ENCODE peak calls at places on chromosomes 7 and 10, in nine cellular contexts. G, J, X, O, R, P, V, D and H are unnamed samples.

GRCh38 chr7:47088329-47089067 is 493.4 kb downstream of the TNS3 start:
- DNase-seq in D (peak), G (no peak), O (peak), R (peak), V (no peak), J (peak), X (no peak), P (peak), H (no peak)

GRCh38 chr10:759898-760477 is 70.5 kb upstream of the DIP2C start:
- DNase-seq in D (no peak), O (no peak), V (no peak), G (no peak), R (no peak), P (no peak), X (no peak), J (no peak), H (no peak)

GRCh38 chr10:1151071-1152033 is 95.2 kb downstream of the WDR37 start:
- DNase-seq in G (peak), D (peak), O (no peak), R (no peak), P (peak), J (no peak), X (no peak), V (no peak), H (no peak)

GRCh38 chr10:81108516-81109199 is 571.0 kb downstream of the SH2D4B start:
- DNase-seq in D (no peak), R (no peak), P (peak), J (no peak), G (no peak), V (no peak), X (no peak), O (no peak), H (no peak)

GRCh38 chr10:73899401-73899780 is 11.5 kb upstream of the PLAU start:
- DNase-seq in R (no peak), O (no peak), X (peak), J (no peak), P (peak), G (no peak), V (no peak), D (no peak), H (peak)

GRCh38 chr7:67692425-67692824 is 695.8 kb downstream of the TYW1 start:
- DNase-seq in O (no peak), V (no peak), R (no peak), P (peak), G (no peak), D (no peak), J (no peak), X (no peak), H (no peak)

GRCh38 chr7:67890316-67890715 is 893.7 kb downstream of the TYW1 start:
- DNase-seq in O (no peak), V (no peak), J (no peak), X (no peak), G (no peak), R (no peak), P (no peak), D (no peak), H (no peak)

GRCh38 chr10:133009218-133009954 is 67.0 kb upstream of the CFAP46 start:
- DNase-seq in O (no peak), X (no peak), R (no peak), V (peak), D (no peak), G (no peak), P (no peak), J (peak), H (no peak)

GRCh38 chr7:4715385-4715770 is 33.3 kb downstream of the FOXK1 start:
- DNase-seq in J (peak), G (no peak), P (peak), X (no peak), R (peak), D (no peak), O (peak), V (no peak), H (no peak)

GRCh38 chr10:114033566-114033965 is 10.1 kb upstream of the ADRB1 start:
- DNase-seq in O (no peak), G (no peak), X (no peak), D (no peak), P (peak), V (no peak), J (no peak), R (no peak), H (no peak)

GRCh38 chr7:79046061-79046460 is 407.4 kb downstream of the MAGI2 start:
- DNase-seq in D (no peak), R (no peak), V (no peak), J (no peak), O (no peak), P (no peak), X (no peak), G (no peak), H (no peak)

GRCh38 chr10:78424721-78425120 is 391.1 kb downstream of the RPS24 start:
- DNase-seq in V (no peak), X (no peak), J (no peak), R (no peak), O (no peak), G (no peak), P (no peak), D (no peak), H (no peak)

GRCh38 chr10:30747633-30748032 is 118.1 kb upstream of the LYZL2 start:
- DNase-seq in O (no peak), X (no peak), P (peak), G (no peak), D (peak), V (no peak), R (no peak), J (no peak), H (no peak)

GRCh38 chr7:35581564-35581963 is 113.4 kb downstream of the HERPUD2 start:
- DNase-seq in P (no peak), J (no peak), V (no peak), X (no peak), G (no peak), D (peak), R (no peak), O (no peak), H (no peak)

GRCh38 chr7:125436220-125436619 is 506.6 kb upstream of the POT1 start:
- DNase-seq in P (peak), O (no peak), X (no peak), V (no peak), J (no peak), G (no peak), R (no peak), D (no peak), H (no peak)

GRCh38 chr10:20593649-20594048 is 303.5 kb downstream of the NEBL start:
- DNase-seq in D (no peak), P (no peak), V (no peak), X (no peak), G (no peak), R (no peak), J (no peak), O (no peak), H (no peak)

GRCh38 chr10:78588194-78588811 is 480.5 kb upstream of the ZMIZ1 start:
- DNase-seq in G (peak), J (peak), X (no peak), V (no peak), D (peak), P (no peak), O (peak), R (no peak), H (peak)

GRCh38 chr7:130921391-130922180 is 187.6 kb upstream of the KLF14 start:
- DNase-seq in G (peak), V (no peak), P (no peak), R (peak), X (peak), O (no peak), J (no peak), D (no peak), H (peak)

GRCh38 chr10:106380706-106381105 is 783.8 kb downstream of the SORCS1 start:
- DNase-seq in J (no peak), O (no peak), X (no peak), G (no peak), V (no peak), D (no peak), P (peak), R (no peak), H (no peak)

GRCh38 chr10:121088524-121088923 is 237.4 kb downstream of the WDR11 start:
- DNase-seq in O (no peak), P (peak), G (no peak), D (peak), J (no peak), R (peak), X (no peak), V (no peak), H (no peak)

GRCh38 chr7:15626041-15626440 is 60.4 kb downstream of the MEOX2 start:
- DNase-seq in P (no peak), X (no peak), J (no peak), R (no peak), G (no peak), D (no peak), O (no peak), V (no peak), H (no peak)

GRCh38 chr10:35216303-35216905 is 89.8 kb downstream of the CREM start:
- DNase-seq in O (peak), V (no peak), X (no peak), D (no peak), G (no peak), P (peak), J (no peak), R (no peak), H (no peak)

GRCh38 chr10:118013078-118013568 is 33.6 kb downstream of the RAB11FIP2 start:
- DNase-seq in O (no peak), J (no peak), X (no peak), R (no peak), P (no peak), D (no peak), V (no peak), G (no peak), H (no peak)

GRCh38 chr7:69864283-69864682 is 266.0 kb downstream of the AUTS2 start:
- DNase-seq in X (no peak), J (no peak), D (peak), V (no peak), P (no peak), G (no peak), O (no peak), R (no peak), H (no peak)

GRCh38 chr7:40436761-40437160 is 302.0 kb downstream of the SUGCT start:
- DNase-seq in X (no peak), P (no peak), R (no peak), J (no peak), V (no peak), G (no peak), D (no peak), O (no peak), H (no peak)

GRCh38 chr10:5556576-5556975 is 31.8 kb downstream of the CALML3 start:
- DNase-seq in P (no peak), G (peak), R (peak), D (no peak), X (no peak), J (peak), V (peak), O (peak), H (no peak)

GRCh38 chr10:52783726-52784125 is 11.1 kb upstream of the MBL2 start:
- DNase-seq in D (no peak), R (no peak), V (no peak), X (no peak), P (peak), O (no peak), G (no peak), J (no peak), H (no peak)

GRCh38 chr7:151398446-151399304 is 11.2 kb downstream of the WDR86 start:
- DNase-seq in G (no peak), D (peak), O (no peak), P (no peak), J (no peak), V (no peak), R (no peak), X (no peak), H (no peak)

GRCh38 chr7:148242271-148242801 is 348.2 kb upstream of the C7orf33 start:
- DNase-seq in V (no peak), O (peak), P (peak), D (peak), J (no peak), R (no peak), X (no peak), G (peak), H (no peak)
- H3K4me3 ChIP-seq in V (peak), O (no peak), P (peak), D (peak), J (peak), R (no peak), X (no peak), G (peak), H (no peak)

DNA sequence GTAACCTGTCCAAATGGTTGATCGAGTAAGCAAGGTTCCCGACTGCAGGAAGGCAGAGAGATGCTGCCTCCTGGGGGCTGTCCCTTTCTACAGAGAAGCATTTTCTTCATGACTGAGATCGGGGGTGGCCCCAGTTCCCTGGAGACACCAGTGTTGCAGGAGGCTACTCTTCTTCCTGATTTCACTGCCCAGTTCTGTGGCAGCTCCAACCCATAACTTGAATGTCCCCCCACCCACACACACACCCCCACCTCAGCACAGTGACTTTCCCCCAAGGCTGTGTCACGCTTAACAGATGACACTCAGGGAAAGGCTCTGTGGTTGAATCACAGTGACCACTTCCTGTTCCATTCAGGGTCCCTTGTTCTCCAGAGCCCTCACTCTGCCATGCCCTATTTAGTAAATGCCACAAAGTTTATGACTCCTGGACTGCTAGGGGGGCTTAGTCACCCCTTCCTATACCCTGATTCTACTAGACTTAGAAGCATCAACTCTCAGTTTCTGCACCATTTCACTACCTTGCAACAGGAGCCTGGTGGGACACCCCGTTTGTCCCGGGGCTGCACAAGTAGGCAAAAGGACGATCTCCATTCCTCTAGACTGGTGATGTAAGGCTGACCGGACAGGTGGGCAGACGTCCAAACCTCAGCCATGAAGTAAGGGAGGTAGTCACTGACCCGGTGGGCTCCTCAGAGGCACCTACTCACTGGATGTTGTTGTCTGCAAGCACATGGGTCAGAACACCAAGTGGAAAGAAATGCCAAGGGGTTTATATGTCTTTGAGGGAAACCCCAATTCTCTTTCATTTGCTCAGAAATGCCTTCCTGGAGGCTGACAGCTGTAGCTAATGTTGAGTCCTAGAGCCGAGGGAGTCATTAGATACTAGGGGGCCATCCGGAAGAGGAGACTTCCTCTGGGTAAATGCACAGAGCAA is 31.3 kb upstream of the SMC3 start:
- DNase-seq in G (no peak), O (no peak), P (peak), D (no peak), R (no peak), X (no peak), J (peak), V (no peak), H (no peak)
- TF ChIP-seq CTCF in G (no peak), O (peak), P (peak), D (peak), R (no peak), X (peak), J (peak), V (no peak), H (peak)

GRCh38 chr7:55017841-55018240 is 976 bp upstream of the EGFR start:
- DNase-seq in P (no peak), X (no peak), R (no peak), V (no peak), D (no peak), J (no peak), O (no peak), G (no peak), H (no peak)
- H3K4me3 ChIP-seq in P (no peak), X (no peak), R (no peak), V (peak), D (peak), J (peak), O (no peak), G (peak), H (no peak)

GRCh38 chr10:24722131-24722675 is 1.5 kb downstream of the ARHGAP21 start:
- DNase-seq in D (no peak), R (no peak), O (no peak), V (no peak), P (peak), X (no peak), J (no peak), G (no peak), H (no peak)

GRCh38 chr10:24723386-24723787 is 300 bp downstream of the ARHGAP21 start:
- DNase-seq in G (peak), P (no peak), X (no peak), D (peak), J (no peak), R (peak), V (no peak), O (no peak), H (no peak)

GRCh38 chr10:24722676-24723385 is 856 bp downstream of the ARHGAP21 start:
- DNase-seq in V (no peak), G (peak), J (peak), X (no peak), D (peak), R (peak), O (peak), P (peak), H (no peak)

GRCh38 chr10:24724381-24725228 is 918 bp upstream of the ARHGAP21 start:
- DNase-seq in V (peak), R (peak), P (peak), X (peak), O (peak), G (peak), J (peak), D (peak), H (peak)

DNA sequence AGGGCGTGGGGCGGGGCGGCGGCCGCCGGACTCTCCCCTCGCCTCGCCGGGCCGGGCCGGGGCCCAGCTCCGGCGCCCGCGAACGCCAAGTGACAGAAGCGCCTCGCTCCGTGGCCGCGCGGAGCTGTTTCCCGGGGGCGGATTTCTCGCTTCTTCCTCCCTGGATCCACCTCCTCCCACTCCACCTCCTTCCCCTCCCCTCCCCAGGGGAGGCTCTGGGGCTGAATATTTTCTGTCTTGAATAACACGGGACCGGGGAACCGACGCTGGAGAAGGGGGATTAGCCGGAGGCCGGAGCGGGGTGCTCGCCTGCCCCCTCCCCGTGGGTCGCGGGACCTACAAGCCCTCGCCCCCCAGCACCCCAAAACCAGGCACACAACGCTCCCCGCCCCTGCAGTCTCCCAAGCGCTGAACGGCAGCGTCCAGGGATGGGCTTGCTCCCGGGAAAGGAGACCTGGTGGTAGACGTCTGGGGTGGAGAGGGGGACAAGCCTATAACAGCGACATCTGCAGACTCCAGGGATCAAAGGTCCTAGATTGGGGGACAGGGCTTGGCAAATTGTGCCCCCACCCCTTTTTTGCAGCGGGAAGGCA is at the start of gene ARHGAP21:
- DNase-seq in D (peak), X (no peak), V (peak), J (peak), G (peak), O (peak), P (peak), R (peak), H (no peak)
- TF ChIP-seq CTCF in D (peak), X (no peak), V (no peak), J (no peak), G (no peak), O (no peak), P (no peak), R (no peak), H (peak)

GRCh38 chr10:42755028-42755451 is 27.6 kb upstream of the BMS1 start:
- DNase-seq in D (peak), V (no peak), P (no peak), X (no peak), R (no peak), J (no peak), G (no peak), O (no peak), H (no peak)
- H3K4me3 ChIP-seq in D (peak), V (peak), P (peak), X (no peak), R (peak), J (peak), G (peak), O (peak), H (no peak)

DNA sequence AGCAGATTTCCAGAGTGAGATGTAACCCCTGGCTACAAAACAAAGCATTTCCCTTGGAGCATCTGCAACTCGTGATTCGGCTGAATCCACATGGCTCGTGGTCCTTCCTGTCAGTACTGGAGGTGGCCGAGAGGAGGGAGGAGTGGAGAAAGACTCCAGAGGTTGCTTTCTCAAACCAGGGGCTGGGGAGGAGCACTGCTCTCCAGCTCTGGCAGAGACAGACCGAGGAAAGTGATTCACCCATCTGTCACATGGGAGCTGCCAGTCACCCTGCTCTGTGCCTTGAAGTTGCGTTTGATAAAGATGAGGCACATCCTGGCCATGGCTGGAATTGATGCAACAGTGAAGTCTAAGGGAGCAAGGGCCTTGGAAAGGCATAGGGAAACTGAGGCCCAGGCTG is 72.8 kb downstream of the COL13A1 start:
- DNase-seq in X (no peak), D (no peak), O (no peak), V (no peak), R (no peak), J (no peak), G (no peak), P (peak), H (peak)
- TF ChIP-seq CTCF in X (peak), D (peak), O (no peak), V (no peak), R (no peak), J (no peak), G (no peak), P (no peak), H (peak)

GRCh38 chr10:68559872-68560200 is 301 bp upstream of the TET1 start:
- DNase-seq in P (no peak), J (no peak), R (no peak), X (no peak), O (no peak), D (no peak), G (no peak), V (no peak), H (no peak)
- H3K4me3 ChIP-seq in P (no peak), J (peak), R (peak), X (peak), O (peak), D (peak), G (peak), V (peak), H (peak)